ENCODE peak calls at places on chromosome 12, in ten cellular contexts. One of them, this sample, is unnamed.

GRCh38 chr12:104998423-104999346 is 12.6 kb downstream of the NOPCHAP1 start:
- DNase-seq in adipocyte: no peak
- DNase-seq in RWPE1: no peak
- DNase-seq in GM18507: no peak
- DNase-seq in GDM1: no peak
- DNase-seq in fibroblast of mammary gland: no peak
- DNase-seq in GM04504: no peak
- DNase-seq in C1 segment of cervical spinal cord: no peak
- DNase-seq in H1: no peak
- DNase-seq in activated CD4-positive, alpha-beta T cell treated with anti-CD3 and anti-CD28 coated beads, Interleukin-2, amount 10 ng/mL, durations not matched to agents 24 days and 14 days: no peak
- DNase-seq in this sample: no peak

GRCh38 chr12:42790761-42791151 is 201.2 kb upstream of the PRICKLE1 start:
- DNase-seq in adipocyte: peak
- DNase-seq in RWPE1: peak
- DNase-seq in GM18507: no peak
- DNase-seq in GDM1: no peak
- DNase-seq in fibroblast of mammary gland: peak
- DNase-seq in GM04504: no peak
- DNase-seq in C1 segment of cervical spinal cord: no peak
- DNase-seq in H1: no peak
- DNase-seq in activated CD4-positive, alpha-beta T cell treated with anti-CD3 and anti-CD28 coated beads, Interleukin-2, amount 10 ng/mL, durations not matched to agents 24 days and 14 days: no peak
- DNase-seq in this sample: peak

GRCh38 chr12:75863475-75863874 is 168.1 kb downstream of the PHLDA1 start:
- DNase-seq in adipocyte: no peak
- DNase-seq in RWPE1: peak
- DNase-seq in GM18507: no peak
- DNase-seq in GDM1: no peak
- DNase-seq in fibroblast of mammary gland: peak
- DNase-seq in GM04504: no peak
- DNase-seq in C1 segment of cervical spinal cord: no peak
- DNase-seq in H1: no peak
- DNase-seq in activated CD4-positive, alpha-beta T cell treated with anti-CD3 and anti-CD28 coated beads, Interleukin-2, amount 10 ng/mL, durations not matched to agents 24 days and 14 days: no peak
- DNase-seq in this sample: no peak

GRCh38 chr12:50686976-50687375 is 76.9 kb upstream of the ATF1 start:
- DNase-seq in adipocyte: no peak
- DNase-seq in RWPE1: no peak
- DNase-seq in GM18507: no peak
- DNase-seq in GDM1: no peak
- DNase-seq in fibroblast of mammary gland: no peak
- DNase-seq in GM04504: no peak
- DNase-seq in C1 segment of cervical spinal cord: no peak
- DNase-seq in H1: no peak
- DNase-seq in activated CD4-positive, alpha-beta T cell treated with anti-CD3 and anti-CD28 coated beads, Interleukin-2, amount 10 ng/mL, durations not matched to agents 24 days and 14 days: no peak
- DNase-seq in this sample: no peak

GRCh38 chr12:132323171-132324010 is 6.0 kb downstream of the GALNT9 start:
- DNase-seq in adipocyte: peak
- DNase-seq in RWPE1: no peak
- DNase-seq in GM18507: no peak
- DNase-seq in GDM1: no peak
- DNase-seq in fibroblast of mammary gland: no peak
- DNase-seq in GM04504: no peak
- DNase-seq in C1 segment of cervical spinal cord: no peak
- DNase-seq in H1: no peak
- DNase-seq in activated CD4-positive, alpha-beta T cell treated with anti-CD3 and anti-CD28 coated beads, Interleukin-2, amount 10 ng/mL, durations not matched to agents 24 days and 14 days: peak
- DNase-seq in this sample: no peak

GRCh38 chr12:132602578-132603239 is 7.7 kb downstream of the LRCOL1 start:
- DNase-seq in adipocyte: no peak
- DNase-seq in RWPE1: no peak
- DNase-seq in GM18507: no peak
- DNase-seq in GDM1: no peak
- DNase-seq in fibroblast of mammary gland: no peak
- DNase-seq in GM04504: no peak
- DNase-seq in C1 segment of cervical spinal cord: no peak
- DNase-seq in H1: no peak
- DNase-seq in activated CD4-positive, alpha-beta T cell treated with anti-CD3 and anti-CD28 coated beads, Interleukin-2, amount 10 ng/mL, durations not matched to agents 24 days and 14 days: no peak
- DNase-seq in this sample: no peak

GRCh38 chr12:116790066-116790465 is 52.0 kb downstream of the RNFT2 start:
- DNase-seq in adipocyte: peak
- DNase-seq in RWPE1: no peak
- DNase-seq in GM18507: no peak
- DNase-seq in GDM1: no peak
- DNase-seq in fibroblast of mammary gland: no peak
- DNase-seq in GM04504: no peak
- DNase-seq in C1 segment of cervical spinal cord: no peak
- DNase-seq in H1: no peak
- DNase-seq in activated CD4-positive, alpha-beta T cell treated with anti-CD3 and anti-CD28 coated beads, Interleukin-2, amount 10 ng/mL, durations not matched to agents 24 days and 14 days: no peak
- DNase-seq in this sample: no peak

GRCh38 chr12:93086288-93086727 is 157.2 kb upstream of the EEA1 start:
- DNase-seq in adipocyte: no peak
- DNase-seq in RWPE1: no peak
- DNase-seq in GM18507: no peak
- DNase-seq in GDM1: no peak
- DNase-seq in fibroblast of mammary gland: no peak
- DNase-seq in GM04504: no peak
- DNase-seq in C1 segment of cervical spinal cord: no peak
- DNase-seq in H1: no peak
- DNase-seq in activated CD4-positive, alpha-beta T cell treated with anti-CD3 and anti-CD28 coated beads, Interleukin-2, amount 10 ng/mL, durations not matched to agents 24 days and 14 days: no peak
- DNase-seq in this sample: no peak

GRCh38 chr12:109087250-109087649 is 6.0 kb downstream of the ALKBH2 start:
- DNase-seq in adipocyte: no peak
- DNase-seq in RWPE1: no peak
- DNase-seq in GM18507: no peak
- DNase-seq in GDM1: no peak
- DNase-seq in fibroblast of mammary gland: no peak
- DNase-seq in GM04504: no peak
- DNase-seq in C1 segment of cervical spinal cord: peak
- DNase-seq in H1: no peak
- DNase-seq in activated CD4-positive, alpha-beta T cell treated with anti-CD3 and anti-CD28 coated beads, Interleukin-2, amount 10 ng/mL, durations not matched to agents 24 days and 14 days: no peak
- DNase-seq in this sample: no peak

GRCh38 chr12:26830783-26831601 is 2.0 kb downstream of the ITPR2 start:
- DNase-seq in adipocyte: no peak
- DNase-seq in RWPE1: no peak
- DNase-seq in GM18507: no peak
- DNase-seq in GDM1: no peak
- DNase-seq in fibroblast of mammary gland: no peak
- DNase-seq in GM04504: no peak
- DNase-seq in C1 segment of cervical spinal cord: no peak
- DNase-seq in H1: no peak
- DNase-seq in activated CD4-positive, alpha-beta T cell treated with anti-CD3 and anti-CD28 coated beads, Interleukin-2, amount 10 ng/mL, durations not matched to agents 24 days and 14 days: peak
- DNase-seq in this sample: no peak

GRCh38 chr12:127628655-127629054 is 638.3 kb upstream of the TMEM132C start:
- DNase-seq in adipocyte: peak
- DNase-seq in RWPE1: peak
- DNase-seq in GM18507: no peak
- DNase-seq in GDM1: no peak
- DNase-seq in fibroblast of mammary gland: peak
- DNase-seq in GM04504: peak
- DNase-seq in C1 segment of cervical spinal cord: no peak
- DNase-seq in H1: no peak
- DNase-seq in activated CD4-positive, alpha-beta T cell treated with anti-CD3 and anti-CD28 coated beads, Interleukin-2, amount 10 ng/mL, durations not matched to agents 24 days and 14 days: no peak
- DNase-seq in this sample: peak

GRCh38 chr12:38053655-38054464 is 262.7 kb upstream of the ALG10B start:
- DNase-seq in adipocyte: no peak
- DNase-seq in RWPE1: peak
- DNase-seq in GM18507: no peak
- DNase-seq in GDM1: no peak
- DNase-seq in fibroblast of mammary gland: no peak
- DNase-seq in GM04504: no peak
- DNase-seq in C1 segment of cervical spinal cord: no peak
- DNase-seq in H1: no peak
- DNase-seq in activated CD4-positive, alpha-beta T cell treated with anti-CD3 and anti-CD28 coated beads, Interleukin-2, amount 10 ng/mL, durations not matched to agents 24 days and 14 days: no peak
- DNase-seq in this sample: no peak

GRCh38 chr12:55716582-55717396 is 943 bp downstream of the BLOC1S1 start:
- DNase-seq in adipocyte: no peak
- DNase-seq in RWPE1: peak
- DNase-seq in GM18507: no peak
- DNase-seq in GDM1: no peak
- DNase-seq in fibroblast of mammary gland: peak
- DNase-seq in GM04504: no peak
- DNase-seq in C1 segment of cervical spinal cord: no peak
- DNase-seq in H1: no peak
- DNase-seq in activated CD4-positive, alpha-beta T cell treated with anti-CD3 and anti-CD28 coated beads, Interleukin-2, amount 10 ng/mL, durations not matched to agents 24 days and 14 days: no peak
- DNase-seq in this sample: no peak

GRCh38 chr12:114343585-114343984 is 62.4 kb downstream of the TBX5 start:
- DNase-seq in adipocyte: no peak
- DNase-seq in RWPE1: no peak
- DNase-seq in GM18507: no peak
- DNase-seq in GDM1: no peak
- DNase-seq in fibroblast of mammary gland: no peak
- DNase-seq in GM04504: no peak
- DNase-seq in C1 segment of cervical spinal cord: no peak
- DNase-seq in H1: no peak
- DNase-seq in activated CD4-positive, alpha-beta T cell treated with anti-CD3 and anti-CD28 coated beads, Interleukin-2, amount 10 ng/mL, durations not matched to agents 24 days and 14 days: no peak
- DNase-seq in this sample: no peak

GRCh38 chr12:47556631-47557030 is 149.2 kb downstream of the RPAP3 start:
- DNase-seq in adipocyte: no peak
- DNase-seq in RWPE1: no peak
- DNase-seq in GM18507: no peak
- DNase-seq in GDM1: no peak
- DNase-seq in fibroblast of mammary gland: no peak
- DNase-seq in GM04504: no peak
- DNase-seq in C1 segment of cervical spinal cord: no peak
- DNase-seq in H1: no peak
- DNase-seq in activated CD4-positive, alpha-beta T cell treated with anti-CD3 and anti-CD28 coated beads, Interleukin-2, amount 10 ng/mL, durations not matched to agents 24 days and 14 days: no peak
- DNase-seq in this sample: no peak

GRCh38 chr12:5417500-5417899 is 14.4 kb upstream of the NTF3 start:
- DNase-seq in adipocyte: no peak
- DNase-seq in RWPE1: no peak
- DNase-seq in GM18507: no peak
- DNase-seq in GDM1: no peak
- DNase-seq in fibroblast of mammary gland: peak
- DNase-seq in GM04504: no peak
- DNase-seq in C1 segment of cervical spinal cord: no peak
- DNase-seq in H1: no peak
- DNase-seq in activated CD4-positive, alpha-beta T cell treated with anti-CD3 and anti-CD28 coated beads, Interleukin-2, amount 10 ng/mL, durations not matched to agents 24 days and 14 days: no peak
- DNase-seq in this sample: peak

GRCh38 chr12:114275937-114276785 is 129.8 kb downstream of the TBX5 start:
- DNase-seq in adipocyte: peak
- DNase-seq in RWPE1: no peak
- DNase-seq in GM18507: no peak
- DNase-seq in GDM1: no peak
- DNase-seq in fibroblast of mammary gland: peak
- DNase-seq in GM04504: no peak
- DNase-seq in C1 segment of cervical spinal cord: no peak
- DNase-seq in H1: no peak
- DNase-seq in activated CD4-positive, alpha-beta T cell treated with anti-CD3 and anti-CD28 coated beads, Interleukin-2, amount 10 ng/mL, durations not matched to agents 24 days and 14 days: no peak
- DNase-seq in this sample: no peak

GRCh38 chr12:107405436-107405835 is 280.2 kb upstream of the PWP1 start:
- DNase-seq in adipocyte: no peak
- DNase-seq in RWPE1: no peak
- DNase-seq in GM18507: no peak
- DNase-seq in GDM1: no peak
- DNase-seq in fibroblast of mammary gland: no peak
- DNase-seq in GM04504: no peak
- DNase-seq in C1 segment of cervical spinal cord: peak
- DNase-seq in H1: no peak
- DNase-seq in activated CD4-positive, alpha-beta T cell treated with anti-CD3 and anti-CD28 coated beads, Interleukin-2, amount 10 ng/mL, durations not matched to agents 24 days and 14 days: no peak
- DNase-seq in this sample: no peak

GRCh38 chr12:56987551-56988053 is 18.7 kb downstream of the ZBTB39 start:
- DNase-seq in adipocyte: peak
- DNase-seq in RWPE1: peak
- DNase-seq in GM18507: peak
- DNase-seq in GDM1: peak
- DNase-seq in fibroblast of mammary gland: peak
- DNase-seq in GM04504: peak
- DNase-seq in C1 segment of cervical spinal cord: peak
- DNase-seq in H1: peak
- DNase-seq in activated CD4-positive, alpha-beta T cell treated with anti-CD3 and anti-CD28 coated beads, Interleukin-2, amount 10 ng/mL, durations not matched to agents 24 days and 14 days: peak
- DNase-seq in this sample: peak

GRCh38 chr12:111453071-111453989 is 47.6 kb downstream of the SH2B3 start:
- DNase-seq in adipocyte: no peak
- DNase-seq in RWPE1: no peak
- DNase-seq in GM18507: no peak
- DNase-seq in GDM1: no peak
- DNase-seq in fibroblast of mammary gland: no peak
- DNase-seq in GM04504: no peak
- DNase-seq in C1 segment of cervical spinal cord: no peak
- DNase-seq in H1: no peak
- DNase-seq in activated CD4-positive, alpha-beta T cell treated with anti-CD3 and anti-CD28 coated beads, Interleukin-2, amount 10 ng/mL, durations not matched to agents 24 days and 14 days: peak
- DNase-seq in this sample: no peak

GRCh38 chr12:69935651-69936100 is 110.6 kb downstream of the MYRFL start:
- DNase-seq in adipocyte: no peak
- DNase-seq in RWPE1: no peak
- DNase-seq in GM18507: no peak
- DNase-seq in GDM1: peak
- DNase-seq in fibroblast of mammary gland: no peak
- DNase-seq in GM04504: no peak
- DNase-seq in C1 segment of cervical spinal cord: peak
- DNase-seq in H1: no peak
- DNase-seq in activated CD4-positive, alpha-beta T cell treated with anti-CD3 and anti-CD28 coated beads, Interleukin-2, amount 10 ng/mL, durations not matched to agents 24 days and 14 days: no peak
- DNase-seq in this sample: no peak

GRCh38 chr12:34400423-34400881 is 378.2 kb downstream of the ALG10 start:
- DNase-seq in adipocyte: no peak
- DNase-seq in RWPE1: no peak
- DNase-seq in GM18507: no peak
- DNase-seq in GDM1: no peak
- DNase-seq in fibroblast of mammary gland: no peak
- DNase-seq in GM04504: no peak
- DNase-seq in C1 segment of cervical spinal cord: no peak
- DNase-seq in H1: no peak
- DNase-seq in activated CD4-positive, alpha-beta T cell treated with anti-CD3 and anti-CD28 coated beads, Interleukin-2, amount 10 ng/mL, durations not matched to agents 24 days and 14 days: no peak
- DNase-seq in this sample: no peak

GRCh38 chr12:77941396-77941795 is 110.7 kb downstream of the NAV3 start:
- DNase-seq in adipocyte: peak
- DNase-seq in RWPE1: no peak
- DNase-seq in GM18507: no peak
- DNase-seq in GDM1: no peak
- DNase-seq in fibroblast of mammary gland: no peak
- DNase-seq in GM04504: no peak
- DNase-seq in C1 segment of cervical spinal cord: no peak
- DNase-seq in H1: no peak
- DNase-seq in activated CD4-positive, alpha-beta T cell treated with anti-CD3 and anti-CD28 coated beads, Interleukin-2, amount 10 ng/mL, durations not matched to agents 24 days and 14 days: no peak
- DNase-seq in this sample: no peak

GRCh38 chr12:122128481-122128880 is 45.5 kb downstream of the IL31 start:
- DNase-seq in adipocyte: no peak
- DNase-seq in RWPE1: no peak
- DNase-seq in GM18507: no peak
- DNase-seq in GDM1: no peak
- DNase-seq in fibroblast of mammary gland: no peak
- DNase-seq in GM04504: no peak
- DNase-seq in C1 segment of cervical spinal cord: no peak
- DNase-seq in H1: no peak
- DNase-seq in activated CD4-positive, alpha-beta T cell treated with anti-CD3 and anti-CD28 coated beads, Interleukin-2, amount 10 ng/mL, durations not matched to agents 24 days and 14 days: no peak
- DNase-seq in this sample: no peak

GRCh38 chr12:28164644-28165313 is 25.5 kb upstream of the CCDC91 start:
- DNase-seq in adipocyte: no peak
- DNase-seq in RWPE1: no peak
- DNase-seq in GM18507: no peak
- DNase-seq in GDM1: no peak
- DNase-seq in fibroblast of mammary gland: peak
- DNase-seq in GM04504: no peak
- DNase-seq in C1 segment of cervical spinal cord: no peak
- DNase-seq in H1: no peak
- DNase-seq in activated CD4-positive, alpha-beta T cell treated with anti-CD3 and anti-CD28 coated beads, Interleukin-2, amount 10 ng/mL, durations not matched to agents 24 days and 14 days: no peak
- DNase-seq in this sample: no peak

GRCh38 chr12:1347294-1347693 is 247.1 kb downstream of the FBXL14 start:
- DNase-seq in adipocyte: no peak
- DNase-seq in RWPE1: no peak
- DNase-seq in GM18507: no peak
- DNase-seq in GDM1: no peak
- DNase-seq in fibroblast of mammary gland: no peak
- DNase-seq in GM04504: no peak
- DNase-seq in C1 segment of cervical spinal cord: no peak
- DNase-seq in H1: no peak
- DNase-seq in activated CD4-positive, alpha-beta T cell treated with anti-CD3 and anti-CD28 coated beads, Interleukin-2, amount 10 ng/mL, durations not matched to agents 24 days and 14 days: no peak
- DNase-seq in this sample: no peak

GRCh38 chr12:70305794-70306193 is 60.3 kb upstream of the KCNMB4 start:
- DNase-seq in adipocyte: peak
- DNase-seq in RWPE1: no peak
- DNase-seq in GM18507: no peak
- DNase-seq in GDM1: no peak
- DNase-seq in fibroblast of mammary gland: no peak
- DNase-seq in GM04504: no peak
- DNase-seq in C1 segment of cervical spinal cord: no peak
- DNase-seq in H1: no peak
- DNase-seq in activated CD4-positive, alpha-beta T cell treated with anti-CD3 and anti-CD28 coated beads, Interleukin-2, amount 10 ng/mL, durations not matched to agents 24 days and 14 days: no peak
- DNase-seq in this sample: peak

GRCh38 chr12:16612647-16613046 is 6.7 kb upstream of the LMO3 start:
- DNase-seq in adipocyte: no peak
- DNase-seq in RWPE1: peak
- DNase-seq in GM18507: no peak
- DNase-seq in GDM1: no peak
- DNase-seq in fibroblast of mammary gland: peak
- DNase-seq in GM04504: no peak
- DNase-seq in C1 segment of cervical spinal cord: no peak
- DNase-seq in H1: no peak
- DNase-seq in activated CD4-positive, alpha-beta T cell treated with anti-CD3 and anti-CD28 coated beads, Interleukin-2, amount 10 ng/mL, durations not matched to agents 24 days and 14 days: no peak
- DNase-seq in this sample: no peak

This sample was measured in stromal cell of bone marrow.